ENCODE peak calls at places on chromosomes 11 and 22, in four cellular contexts. One of them, this sample, is unnamed.

GRCh38 chr11:71255323-71255722 is 2.9 kb upstream of the SHANK2 start:
- DNase-seq in AG09309: no peak
- DNase-seq in endothelial cell of umbilical vein: no peak
- DNase-seq in AG04450: no peak
- DNase-seq in this sample: no peak

GRCh38 chr22:32416556-32417085 is 4.6 kb upstream of the RTCB start:
- DNase-seq in endothelial cell of umbilical vein: no peak
- DNase-seq in AG09309: no peak
- DNase-seq in AG04450: no peak
- DNase-seq in this sample: peak

GRCh38 chr11:76768091-76769047 is 14.8 kb upstream of the TSKU start:
- DNase-seq in AG04450: no peak
- DNase-seq in AG09309: no peak
- DNase-seq in endothelial cell of umbilical vein: peak
- DNase-seq in this sample: peak

GRCh38 chr22:36467946-36468345 is 13.5 kb downstream of the TXN2 start:
- DNase-seq in AG09309: no peak
- DNase-seq in AG04450: peak
- DNase-seq in endothelial cell of umbilical vein: peak
- DNase-seq in this sample: peak

GRCh38 chr11:105179542-105180278 is 40.1 kb upstream of the CARD18 start:
- DNase-seq in endothelial cell of umbilical vein: no peak
- DNase-seq in AG04450: no peak
- DNase-seq in AG09309: no peak
- DNase-seq in this sample: no peak

GRCh38 chr22:46481386-46481785 is 56.0 kb downstream of the CELSR1 start:
- DNase-seq in endothelial cell of umbilical vein: no peak
- DNase-seq in AG09309: no peak
- DNase-seq in AG04450: no peak
- DNase-seq in this sample: no peak

GRCh38 chr11:64742087-64742939 is 1.6 kb downstream of the RASGRP2 start:
- DNase-seq in AG09309: no peak
- DNase-seq in AG04450: no peak
- DNase-seq in endothelial cell of umbilical vein: no peak
- DNase-seq in this sample: no peak

GRCh38 chr22:23789638-23790037 is 2.9 kb downstream of the SMARCB1 start:
- DNase-seq in AG04450: no peak
- DNase-seq in endothelial cell of umbilical vein: no peak
- DNase-seq in AG09309: no peak
- DNase-seq in this sample: no peak

GRCh38 chr11:29336727-29337212 is 680.1 kb downstream of the KCNA4 start:
- DNase-seq in AG04450: no peak
- DNase-seq in endothelial cell of umbilical vein: no peak
- DNase-seq in AG09309: no peak
- DNase-seq in this sample: no peak

GRCh38 chr11:83602116-83602515 is 315.9 kb upstream of the CCDC90B start:
- DNase-seq in AG04450: no peak
- DNase-seq in AG09309: no peak
- DNase-seq in endothelial cell of umbilical vein: no peak
- DNase-seq in this sample: no peak

GRCh38 chr11:1851437-1852180 is 1.3 kb upstream of the LSP1 start:
- DNase-seq in AG04450: no peak
- DNase-seq in endothelial cell of umbilical vein: no peak
- DNase-seq in AG09309: no peak
- DNase-seq in this sample: no peak

GRCh38 chr11:6568191-6568918 is 35.1 kb downstream of the RRP8 start:
- DNase-seq in AG09309: no peak
- DNase-seq in AG04450: peak
- DNase-seq in endothelial cell of umbilical vein: peak
- DNase-seq in this sample: peak

GRCh38 chr11:87832216-87832615 is 343.0 kb downstream of the RAB38 start:
- DNase-seq in AG09309: no peak
- DNase-seq in AG04450: no peak
- DNase-seq in endothelial cell of umbilical vein: no peak
- DNase-seq in this sample: no peak

GRCh38 chr11:1744137-1744878 is 6.1 kb downstream of the IFITM10 start:
- DNase-seq in AG04450: no peak
- DNase-seq in AG09309: no peak
- DNase-seq in endothelial cell of umbilical vein: no peak
- DNase-seq in this sample: no peak

GRCh38 chr11:128327274-128327673 is 260.1 kb downstream of the ETS1 start:
- DNase-seq in endothelial cell of umbilical vein: no peak
- DNase-seq in AG04450: no peak
- DNase-seq in AG09309: no peak
- DNase-seq in this sample: no peak

GRCh38 chr11:30698425-30698824 is 112.3 kb upstream of the MPPED2 start:
- DNase-seq in AG09309: no peak
- DNase-seq in endothelial cell of umbilical vein: no peak
- DNase-seq in AG04450: no peak
- DNase-seq in this sample: no peak

GRCh38 chr11:135074397-135074998 is 662.5 kb upstream of the B3GAT1 start:
- DNase-seq in endothelial cell of umbilical vein: peak
- DNase-seq in AG09309: no peak
- DNase-seq in AG04450: no peak
- DNase-seq in this sample: no peak

GRCh38 chr11:119702261-119702591 is 26.8 kb downstream of the NECTIN1 start:
- DNase-seq in AG04450: peak
- DNase-seq in AG09309: no peak
- DNase-seq in endothelial cell of umbilical vein: no peak
- DNase-seq in this sample: no peak

GRCh38 chr11:128738942-128739341 is 45.1 kb downstream of the FLI1 start:
- DNase-seq in AG09309: no peak
- DNase-seq in endothelial cell of umbilical vein: no peak
- DNase-seq in AG04450: no peak
- DNase-seq in this sample: peak

GRCh38 chr11:128503231-128503991 is 83.9 kb downstream of the ETS1 start:
- DNase-seq in endothelial cell of umbilical vein: peak
- DNase-seq in AG04450: peak
- DNase-seq in AG09309: peak
- DNase-seq in this sample: no peak

DNA sequence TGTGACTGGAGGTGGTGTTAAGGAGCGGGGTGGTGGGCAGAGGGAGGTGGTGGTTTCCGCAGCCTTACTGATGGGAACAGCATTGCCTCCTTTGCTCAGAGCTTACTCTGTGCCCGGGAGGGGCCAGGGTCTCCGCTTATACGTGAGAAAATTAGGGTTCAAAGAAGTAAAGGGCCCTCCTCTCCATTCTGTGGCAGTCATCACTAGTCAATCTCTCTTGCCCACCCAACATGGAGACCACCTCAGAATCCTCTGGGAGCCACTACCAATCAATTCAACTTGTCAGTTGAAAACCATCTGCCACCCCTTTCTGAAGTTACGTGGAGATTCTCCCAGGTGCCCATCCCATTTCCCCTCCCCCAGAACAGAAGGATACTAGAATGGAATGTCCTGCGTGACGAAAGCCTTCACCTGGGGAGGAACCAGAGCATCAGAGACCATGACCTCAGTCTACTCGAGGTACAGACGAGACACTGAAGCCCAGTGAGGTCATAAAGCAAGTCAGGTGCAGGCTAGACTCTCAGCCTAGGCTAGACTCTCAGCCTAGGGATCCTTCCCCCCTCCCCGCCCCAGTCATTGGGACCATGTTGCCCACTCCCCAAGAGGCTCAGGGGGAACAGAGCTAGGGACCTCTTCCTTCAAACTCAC is 2.0 kb downstream of the SELENOM start:
- DNase-seq in AG09309: no peak
- DNase-seq in endothelial cell of umbilical vein: no peak
- DNase-seq in AG04450: no peak
- DNase-seq in this sample: no peak
- H3K4me3 ChIP-seq in AG09309: peak
- H3K4me3 ChIP-seq in endothelial cell of umbilical vein: no peak
- H3K4me3 ChIP-seq in AG04450: peak
- H3K4me3 ChIP-seq in this sample: no peak

DNA sequence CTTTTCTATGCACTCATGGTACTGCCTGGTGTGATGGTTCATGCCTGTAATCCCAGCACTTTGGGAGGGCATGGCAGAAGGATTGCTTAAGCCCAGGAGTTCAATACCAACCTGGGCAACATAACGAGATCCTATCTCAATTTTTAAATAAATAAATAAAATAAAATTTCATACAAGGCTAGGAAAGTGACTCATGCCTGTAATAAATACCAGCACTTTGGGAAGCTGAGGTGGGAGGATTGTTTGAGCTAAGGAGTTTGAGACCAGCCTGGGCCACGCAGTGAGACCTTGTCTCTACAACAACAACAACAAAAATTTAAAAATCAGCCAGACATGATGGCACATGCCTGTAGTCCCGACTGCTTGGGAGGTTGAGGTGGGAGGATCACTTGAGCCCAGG is 166.5 kb downstream of the COMMD9 start:
- DNase-seq in endothelial cell of umbilical vein: peak
- DNase-seq in AG04450: no peak
- DNase-seq in AG09309: no peak
- DNase-seq in this sample: no peak
- H3K4me3 ChIP-seq in endothelial cell of umbilical vein: no peak
- H3K4me3 ChIP-seq in AG04450: no peak
- H3K4me3 ChIP-seq in AG09309: no peak
- H3K4me3 ChIP-seq in this sample: no peak

GRCh38 chr11:12767022-12767421 is 92.8 kb downstream of the TEAD1 start:
- DNase-seq in AG09309: no peak
- DNase-seq in AG04450: no peak
- DNase-seq in endothelial cell of umbilical vein: no peak
- DNase-seq in this sample: no peak

GRCh38 chr11:12767577-12767976 is 93.4 kb downstream of the TEAD1 start:
- DNase-seq in AG09309: no peak
- DNase-seq in endothelial cell of umbilical vein: no peak
- DNase-seq in AG04450: no peak
- DNase-seq in this sample: no peak

GRCh38 chr11:12770435-12770834 is 96.2 kb downstream of the TEAD1 start:
- DNase-seq in AG04450: no peak
- DNase-seq in endothelial cell of umbilical vein: no peak
- DNase-seq in AG09309: no peak
- DNase-seq in this sample: no peak

GRCh38 chr11:12769834-12770345 is 95.7 kb downstream of the TEAD1 start:
- DNase-seq in endothelial cell of umbilical vein: peak
- DNase-seq in AG04450: peak
- DNase-seq in AG09309: no peak
- DNase-seq in this sample: no peak

DNA sequence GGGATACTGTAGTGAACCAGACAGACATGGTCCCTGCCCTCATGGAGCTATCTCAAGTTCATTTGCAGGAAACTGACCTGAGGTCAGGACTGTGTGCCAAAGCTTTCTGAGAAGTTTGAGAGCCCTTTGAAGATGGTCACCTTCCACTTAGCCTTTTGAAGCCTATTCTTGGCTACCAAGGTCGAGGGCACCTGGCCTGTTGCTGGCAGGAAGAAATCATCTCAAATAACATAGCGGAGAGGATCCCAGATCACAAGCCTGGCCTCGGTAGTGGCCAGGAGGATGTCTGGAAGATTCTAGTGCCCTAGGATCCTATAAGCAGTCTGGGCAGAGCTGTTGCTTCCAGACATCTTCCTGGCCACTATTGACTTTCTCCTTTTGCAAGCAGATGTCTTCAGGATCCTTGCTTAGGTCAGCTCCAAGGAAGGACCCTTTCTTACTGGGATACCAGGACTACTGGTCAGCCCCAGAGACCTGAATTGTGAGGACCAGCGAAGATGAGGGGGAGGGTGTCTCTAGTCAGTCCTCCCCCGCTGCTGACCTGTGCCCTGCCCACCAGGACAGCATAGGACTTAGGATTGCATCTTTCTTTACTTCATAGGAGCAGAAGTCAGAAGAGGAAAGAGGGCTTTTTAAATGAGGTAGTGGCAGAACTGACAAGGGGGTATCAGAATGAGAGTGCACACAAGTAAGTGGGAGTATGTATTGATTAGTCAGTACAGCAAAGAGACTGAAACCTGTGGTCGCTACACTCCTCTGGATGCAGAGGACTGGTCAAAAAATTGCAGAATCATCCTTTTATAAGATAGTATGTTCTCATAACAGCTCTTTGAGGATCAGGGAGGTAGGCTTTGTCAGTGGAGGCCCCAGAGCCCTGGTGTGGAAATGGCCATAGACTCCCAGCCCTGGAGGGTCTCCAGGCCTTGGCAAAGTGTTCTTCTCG is 94.8 kb downstream of the TEAD1 start:
- DNase-seq in AG09309: no peak
- DNase-seq in AG04450: no peak
- DNase-seq in endothelial cell of umbilical vein: no peak
- DNase-seq in this sample: no peak
- H3K4me3 ChIP-seq in AG09309: no peak
- H3K4me3 ChIP-seq in AG04450: no peak
- H3K4me3 ChIP-seq in endothelial cell of umbilical vein: no peak
- H3K4me3 ChIP-seq in this sample: no peak

GRCh38 chr11:95925011-95925410 is 1.1 kb upstream of the MTMR2 start:
- DNase-seq in endothelial cell of umbilical vein: no peak
- DNase-seq in AG04450: no peak
- DNase-seq in AG09309: no peak
- DNase-seq in this sample: peak
- H3K4me3 ChIP-seq in endothelial cell of umbilical vein: peak
- H3K4me3 ChIP-seq in AG04450: peak
- H3K4me3 ChIP-seq in AG09309: peak
- H3K4me3 ChIP-seq in this sample: peak

GRCh38 chr11:65892661-65893317 is 2.3 kb downstream of the CCDC85B start:
- DNase-seq in AG04450: no peak
- DNase-seq in AG09309: no peak
- DNase-seq in endothelial cell of umbilical vein: no peak
- DNase-seq in this sample: no peak
- H3K4me3 ChIP-seq in AG04450: peak
- H3K4me3 ChIP-seq in AG09309: peak
- H3K4me3 ChIP-seq in endothelial cell of umbilical vein: peak
- H3K4me3 ChIP-seq in this sample: no peak

GRCh38 chr11:8685820-8686219 is 3.2 kb downstream of the RPL27A start:
- DNase-seq in AG09309: no peak
- DNase-seq in endothelial cell of umbilical vein: no peak
- DNase-seq in AG04450: no peak
- DNase-seq in this sample: no peak

GRCh38 chr11:8683115-8683807 is 669 bp downstream of the RPL27A start:
- DNase-seq in AG09309: no peak
- DNase-seq in endothelial cell of umbilical vein: no peak
- DNase-seq in AG04450: no peak
- DNase-seq in this sample: peak

GRCh38 chr11:8686325-8686724 is 3.7 kb downstream of the RPL27A start:
- DNase-seq in AG09309: no peak
- DNase-seq in AG04450: no peak
- DNase-seq in endothelial cell of umbilical vein: no peak
- DNase-seq in this sample: no peak

GRCh38 chr11:8684600-8685290 is 2.2 kb downstream of the RPL27A start:
- DNase-seq in AG09309: no peak
- DNase-seq in AG04450: no peak
- DNase-seq in endothelial cell of umbilical vein: no peak
- DNase-seq in this sample: no peak

DNA sequence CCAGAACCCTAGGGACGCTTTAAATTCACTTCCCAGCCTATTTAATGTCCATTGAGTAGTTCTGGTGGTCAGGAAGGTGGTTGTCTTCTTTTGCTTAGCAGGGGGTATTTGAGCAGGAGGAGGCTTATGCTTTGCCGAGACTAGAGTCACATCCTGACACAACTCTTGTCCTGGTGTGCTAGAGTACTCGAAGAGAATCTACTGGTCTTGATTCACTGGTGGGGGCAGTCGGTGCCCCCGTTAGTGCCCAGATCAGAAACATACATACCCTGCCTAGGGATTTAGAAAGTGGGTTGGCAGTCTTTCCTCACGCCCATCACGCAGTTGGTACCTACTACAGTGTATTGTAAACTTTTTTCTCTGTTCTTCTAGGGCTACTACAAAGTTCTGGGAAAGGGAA is 2.7 kb downstream of the RPL27A start:
- DNase-seq in endothelial cell of umbilical vein: no peak
- DNase-seq in AG09309: no peak
- DNase-seq in AG04450: no peak
- DNase-seq in this sample: no peak
- H3K4me3 ChIP-seq in endothelial cell of umbilical vein: peak
- H3K4me3 ChIP-seq in AG09309: no peak
- H3K4me3 ChIP-seq in AG04450: peak
- H3K4me3 ChIP-seq in this sample: peak